ENCODE peak calls at places on chromosomes 11 and 22, in four cellular contexts. E, K, Z and F are unnamed samples.

GRCh38 chr11:101348786-101349185 is 219.2 kb upstream of the PGR start:
- DNase-seq in Z (no peak), K (no peak), E (no peak), F (peak)

GRCh38 chr11:45931739-45932138 is 9.3 kb downstream of the LARGE2 start:
- DNase-seq in Z (no peak), K (no peak), E (no peak), F (no peak)

GRCh38 chr11:70628881-70629844 is 230.8 kb downstream of the CTTN start:
- DNase-seq in Z (no peak), E (no peak), K (no peak), F (no peak)

GRCh38 chr11:111454561-111455192 is 57.5 kb downstream of the BTG4 start:
- DNase-seq in E (peak), Z (peak), K (peak), F (peak)

GRCh38 chr11:30016588-30017363 is at the start of gene KCNA4:
- DNase-seq in E (no peak), K (no peak), Z (no peak), F (peak)

GRCh38 chr11:31340903-31341572 is 28.5 kb downstream of the DCDC1 start:
- DNase-seq in K (no peak), E (peak), Z (peak), F (peak)

GRCh38 chr11:65129649-65130441 is 4.5 kb downstream of the SYVN1 start:
- DNase-seq in Z (no peak), K (peak), E (no peak), F (no peak)

GRCh38 chr11:61696602-61697001 is 16.4 kb downstream of the DAGLA start:
- DNase-seq in K (no peak), Z (no peak), E (no peak), F (no peak)

GRCh38 chr11:2530131-2530854 is 85.5 kb downstream of the KCNQ1 start:
- DNase-seq in K (peak), E (no peak), Z (no peak), F (no peak)

GRCh38 chr11:31442086-31442485 is 67.3 kb downstream of the IMMP1L start:
- DNase-seq in K (no peak), E (no peak), Z (no peak), F (no peak)

GRCh38 chr11:113615773-113616172 is 90.3 kb downstream of the TMPRSS5 start:
- DNase-seq in K (no peak), E (peak), Z (peak), F (peak)

GRCh38 chr22:32079110-32080089 is 36.3 kb downstream of the SLC5A1 start:
- DNase-seq in Z (peak), K (no peak), E (peak), F (peak)

GRCh38 chr22:42939941-42940653 is 74.9 kb downstream of the PACSIN2 start:
- DNase-seq in E (peak), K (no peak), Z (peak), F (peak)

GRCh38 chr22:22446527-22446926 is 62.0 kb downstream of the ZNF280B start:
- DNase-seq in Z (peak), E (peak), K (no peak), F (no peak)

GRCh38 chr11:119481667-119482400 is 58.9 kb upstream of the THY1 start:
- DNase-seq in E (no peak), Z (no peak), K (no peak), F (no peak)

GRCh38 chr22:48765595-48765994 is 1062.1 kb downstream of the BRD1 start:
- DNase-seq in E (no peak), Z (no peak), K (no peak), F (no peak)

GRCh38 chr22:41256898-41257260 is 16.1 kb upstream of the CHADL start:
- DNase-seq in E (no peak), Z (no peak), K (no peak), F (no peak)

GRCh38 chr22:31944700-31945477 is 554 bp downstream of the YWHAH start:
- DNase-seq in E (no peak), K (peak), Z (no peak), F (no peak)